ENCODE peak calls at places on chromosome 22, in five cellular contexts. One of them, this sample, is unnamed.

GRCh38 chr22:42814616-42815015 is 42.5 kb downstream of the ARFGAP3 start:
- DNase-seq in EL: no peak
- DNase-seq in stimulated activated naive B cell treated with anti-CD40 and anti-IgM and Interleukin-4, amounts not matched to agents 10 μg/mL and 1 μg/mL and 100 μg/mL, for 72 hours: no peak
- DNase-seq in WERI-Rb-1: no peak
- DNase-seq in CD4-positive, alpha-beta T cell: no peak
- DNase-seq in this sample: no peak

GRCh38 chr22:30806391-30806861 is 111.8 kb downstream of the OSBP2 start:
- DNase-seq in WERI-Rb-1: no peak
- DNase-seq in CD4-positive, alpha-beta T cell: no peak
- DNase-seq in EL: peak
- DNase-seq in stimulated activated naive B cell treated with anti-CD40 and anti-IgM and Interleukin-4, amounts not matched to agents 10 μg/mL and 1 μg/mL and 100 μg/mL, for 72 hours: no peak
- DNase-seq in this sample: no peak

GRCh38 chr22:32916025-32916424 is 114.5 kb downstream of the TIMP3 start:
- DNase-seq in CD4-positive, alpha-beta T cell: no peak
- DNase-seq in stimulated activated naive B cell treated with anti-CD40 and anti-IgM and Interleukin-4, amounts not matched to agents 10 μg/mL and 1 μg/mL and 100 μg/mL, for 72 hours: no peak
- DNase-seq in WERI-Rb-1: no peak
- DNase-seq in EL: peak
- DNase-seq in this sample: no peak

GRCh38 chr22:35601743-35602633 is 15.1 kb downstream of the MB start:
- DNase-seq in EL: peak
- DNase-seq in CD4-positive, alpha-beta T cell: no peak
- DNase-seq in stimulated activated naive B cell treated with anti-CD40 and anti-IgM and Interleukin-4, amounts not matched to agents 10 μg/mL and 1 μg/mL and 100 μg/mL, for 72 hours: peak
- DNase-seq in WERI-Rb-1: no peak
- DNase-seq in this sample: no peak

GRCh38 chr22:19957445-19957844 is 15.8 kb upstream of the TXNRD2 start:
- DNase-seq in stimulated activated naive B cell treated with anti-CD40 and anti-IgM and Interleukin-4, amounts not matched to agents 10 μg/mL and 1 μg/mL and 100 μg/mL, for 72 hours: no peak
- DNase-seq in WERI-Rb-1: no peak
- DNase-seq in CD4-positive, alpha-beta T cell: no peak
- DNase-seq in EL: no peak
- DNase-seq in this sample: no peak

GRCh38 chr22:40654522-40655167 is 18.1 kb upstream of the MRTFA start:
- DNase-seq in stimulated activated naive B cell treated with anti-CD40 and anti-IgM and Interleukin-4, amounts not matched to agents 10 μg/mL and 1 μg/mL and 100 μg/mL, for 72 hours: no peak
- DNase-seq in WERI-Rb-1: peak
- DNase-seq in EL: peak
- DNase-seq in CD4-positive, alpha-beta T cell: no peak
- DNase-seq in this sample: peak

GRCh38 chr22:20783844-20784723 is 10.2 kb downstream of the SERPIND1 start:
- DNase-seq in stimulated activated naive B cell treated with anti-CD40 and anti-IgM and Interleukin-4, amounts not matched to agents 10 μg/mL and 1 μg/mL and 100 μg/mL, for 72 hours: peak
- DNase-seq in EL: peak
- DNase-seq in CD4-positive, alpha-beta T cell: peak
- DNase-seq in WERI-Rb-1: peak
- DNase-seq in this sample: peak

GRCh38 chr22:47107431-47107830 is 345.0 kb downstream of the TBC1D22A start:
- DNase-seq in CD4-positive, alpha-beta T cell: no peak
- DNase-seq in WERI-Rb-1: no peak
- DNase-seq in EL: peak
- DNase-seq in stimulated activated naive B cell treated with anti-CD40 and anti-IgM and Interleukin-4, amounts not matched to agents 10 μg/mL and 1 μg/mL and 100 μg/mL, for 72 hours: no peak
- DNase-seq in this sample: no peak

GRCh38 chr22:33476716-33477115 is 418.5 kb upstream of the SYN3 start:
- DNase-seq in CD4-positive, alpha-beta T cell: no peak
- DNase-seq in WERI-Rb-1: no peak
- DNase-seq in EL: no peak
- DNase-seq in stimulated activated naive B cell treated with anti-CD40 and anti-IgM and Interleukin-4, amounts not matched to agents 10 μg/mL and 1 μg/mL and 100 μg/mL, for 72 hours: no peak
- DNase-seq in this sample: no peak

GRCh38 chr22:27987557-27987956 is 68.5 kb upstream of the PITPNB start:
- DNase-seq in EL: peak
- DNase-seq in CD4-positive, alpha-beta T cell: no peak
- DNase-seq in WERI-Rb-1: no peak
- DNase-seq in stimulated activated naive B cell treated with anti-CD40 and anti-IgM and Interleukin-4, amounts not matched to agents 10 μg/mL and 1 μg/mL and 100 μg/mL, for 72 hours: no peak
- DNase-seq in this sample: no peak

GRCh38 chr22:48842976-48843375 is 984.7 kb downstream of the BRD1 start:
- DNase-seq in EL: no peak
- DNase-seq in CD4-positive, alpha-beta T cell: no peak
- DNase-seq in stimulated activated naive B cell treated with anti-CD40 and anti-IgM and Interleukin-4, amounts not matched to agents 10 μg/mL and 1 μg/mL and 100 μg/mL, for 72 hours: no peak
- DNase-seq in WERI-Rb-1: no peak
- DNase-seq in this sample: no peak

GRCh38 chr22:42635531-42635930 is 4.9 kb downstream of the ATP5MGL start:
- DNase-seq in CD4-positive, alpha-beta T cell: no peak
- DNase-seq in WERI-Rb-1: no peak
- DNase-seq in EL: peak
- DNase-seq in stimulated activated naive B cell treated with anti-CD40 and anti-IgM and Interleukin-4, amounts not matched to agents 10 μg/mL and 1 μg/mL and 100 μg/mL, for 72 hours: no peak
- DNase-seq in this sample: no peak

GRCh38 chr22:40436460-40437431 is 66.4 kb downstream of the SGSM3 start:
- DNase-seq in stimulated activated naive B cell treated with anti-CD40 and anti-IgM and Interleukin-4, amounts not matched to agents 10 μg/mL and 1 μg/mL and 100 μg/mL, for 72 hours: peak
- DNase-seq in WERI-Rb-1: no peak
- DNase-seq in CD4-positive, alpha-beta T cell: no peak
- DNase-seq in EL: peak
- DNase-seq in this sample: peak

This sample was measured in D341Med.